ENCODE peak calls at places on chromosomes 5 and 9, in four cellular contexts. X is MCF 10A, W is IMR-90, C is Caco-2. D is an unnamed sample.

GRCh38 chr9:98862936-98863335 is 55.5 kb downstream of the GALNT12 start:
- DNase-seq in X (no peak), W (no peak), C (no peak), D (no peak)

GRCh38 chr9:120740135-120740534 is 25.9 kb upstream of the MEGF9 start:
- DNase-seq in X (no peak), W (no peak), C (no peak), D (no peak)

GRCh38 chr9:5869315-5870019 is 21.2 kb upstream of the MLANA start:
- DNase-seq in X (peak), W (no peak), C (no peak), D (no peak)

GRCh38 chr9:135249191-135249590 is 161.7 kb downstream of the OLFM1 start:
- DNase-seq in X (no peak), W (no peak), C (no peak), D (no peak)

GRCh38 chr5:151058301-151058700 is 22.5 kb downstream of the TNIP1 start:
- DNase-seq in X (no peak), W (no peak), C (no peak), D (no peak)

GRCh38 chr5:120464627-120465280 is 654 bp downstream of the PRR16 start:
- DNase-seq in X (peak), W (peak), C (peak), D (no peak)

GRCh38 chr9:24071736-24072135 is 245.7 kb upstream of the ELAVL2 start:
- DNase-seq in X (peak), W (no peak), C (no peak), D (no peak)

GRCh38 chr9:21110708-21111576 is 30.7 kb downstream of the IFNW1 start:
- DNase-seq in X (peak), W (peak), C (peak), D (no peak)

GRCh38 chr9:91185193-91185886 is 176.4 kb downstream of the AUH start:
- DNase-seq in X (no peak), W (no peak), C (no peak), D (no peak)

GRCh38 chr5:168782172-168782571 is 203.0 kb upstream of the PANK3 start:
- DNase-seq in X (no peak), W (no peak), C (no peak), D (no peak)

GRCh38 chr9:110260911-110261310 is 4.6 kb upstream of the TXN start:
- DNase-seq in X (no peak), W (no peak), C (no peak), D (no peak)

GRCh38 chr9:76926324-76926731 is 20.4 kb upstream of the PRUNE2 start:
- DNase-seq in X (peak), W (peak), C (no peak), D (no peak)

GRCh38 chr5:65482727-65483473 is 1.2 kb upstream of the ADAMTS6 start:
- DNase-seq in X (peak), W (peak), C (no peak), D (no peak)

GRCh38 chr5:128498844-128499455 is 39.1 kb downstream of the FBN2 start:
- DNase-seq in X (peak), W (peak), C (no peak), D (no peak)

GRCh38 chr5:128491291-128491690 is 46.8 kb downstream of the FBN2 start:
- DNase-seq in X (peak), W (peak), C (no peak), D (no peak)

GRCh38 chr5:128493657-128494329 is 44.3 kb downstream of the FBN2 start:
- DNase-seq in X (peak), W (peak), C (no peak), D (no peak)

DNA sequence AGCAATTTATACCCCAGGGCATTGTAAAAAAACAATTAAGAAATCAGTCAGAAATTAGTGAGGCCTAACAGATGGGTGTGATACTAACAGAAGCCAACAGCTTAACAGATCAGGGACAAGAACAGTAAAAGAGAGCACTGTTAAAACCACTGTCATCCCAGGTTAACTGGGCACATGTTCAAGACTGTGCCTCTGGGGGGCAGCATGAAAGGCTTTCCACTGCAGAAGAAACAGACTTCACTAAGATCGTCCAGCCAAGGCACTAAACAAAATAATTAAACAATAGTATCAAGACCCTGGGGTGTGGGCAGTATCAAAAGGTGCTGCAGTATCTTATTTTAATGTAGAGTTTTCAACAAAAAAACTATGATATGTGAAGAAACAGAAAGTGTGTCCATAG is 43.5 kb downstream of the FBN2 start:
- DNase-seq in X (peak), W (no peak), C (no peak), D (no peak)
- TF ChIP-seq CTCF in X (no peak), W (no peak), C (peak), D (peak)

GRCh38 chr5:80656425-80656824 is 1.6 kb upstream of the DHFR start:
- DNase-seq in X (no peak), W (peak), C (no peak), D (no peak)
- TF ChIP-seq CTCF in X (no peak), W (no peak), C (no peak), D (no peak)

GRCh38 chr9:128809831-128810230 is 8.5 kb upstream of the ENDOG start:
- DNase-seq in X (no peak), W (no peak), C (no peak), D (no peak)
- TF ChIP-seq CTCF in X (no peak), W (no peak), C (no peak), D (no peak)

GRCh38 chr5:74672215-74672877 is 12.7 kb upstream of the HEXB start:
- DNase-seq in X (no peak), W (no peak), C (no peak), D (no peak)
- TF ChIP-seq CTCF in X (no peak), W (no peak), C (no peak), D (no peak)

GRCh38 chr5:79831381-79831780 is 141.7 kb downstream of the CMYA5 start:
- DNase-seq in X (no peak), W (no peak), C (no peak), D (no peak)

GRCh38 chr5:79827159-79827562 is 137.5 kb downstream of the CMYA5 start:
- DNase-seq in X (no peak), W (no peak), C (no peak), D (no peak)

GRCh38 chr5:79831910-79832309 is 142.3 kb downstream of the CMYA5 start:
- DNase-seq in X (no peak), W (no peak), C (no peak), D (no peak)

GRCh38 chr5:79825802-79826201 is 136.2 kb downstream of the CMYA5 start:
- DNase-seq in X (no peak), W (no peak), C (no peak), D (no peak)

DNA sequence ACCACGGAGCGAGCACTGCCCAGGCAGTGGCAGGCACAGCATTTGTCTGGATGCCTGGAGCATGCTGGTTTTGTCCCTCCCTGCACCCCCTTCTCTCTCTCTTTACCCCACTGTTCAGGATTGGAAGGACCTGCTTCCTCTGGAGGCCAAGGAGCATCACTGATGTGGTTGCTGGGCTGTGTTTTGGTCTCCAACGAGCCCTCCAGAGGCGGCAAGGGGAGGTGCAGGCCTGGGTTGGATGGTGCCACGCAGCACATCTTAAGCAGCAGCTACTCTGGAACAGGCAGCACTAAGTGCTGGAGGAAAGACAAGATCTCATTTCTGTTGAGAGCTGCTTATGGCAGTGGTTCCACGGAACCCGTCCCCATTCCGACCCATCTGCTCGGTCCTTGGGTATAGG is 139.6 kb downstream of the CMYA5 start:
- DNase-seq in X (peak), W (no peak), C (peak), D (no peak)
- TF ChIP-seq CTCF in X (no peak), W (peak), C (peak), D (peak)

DNA sequence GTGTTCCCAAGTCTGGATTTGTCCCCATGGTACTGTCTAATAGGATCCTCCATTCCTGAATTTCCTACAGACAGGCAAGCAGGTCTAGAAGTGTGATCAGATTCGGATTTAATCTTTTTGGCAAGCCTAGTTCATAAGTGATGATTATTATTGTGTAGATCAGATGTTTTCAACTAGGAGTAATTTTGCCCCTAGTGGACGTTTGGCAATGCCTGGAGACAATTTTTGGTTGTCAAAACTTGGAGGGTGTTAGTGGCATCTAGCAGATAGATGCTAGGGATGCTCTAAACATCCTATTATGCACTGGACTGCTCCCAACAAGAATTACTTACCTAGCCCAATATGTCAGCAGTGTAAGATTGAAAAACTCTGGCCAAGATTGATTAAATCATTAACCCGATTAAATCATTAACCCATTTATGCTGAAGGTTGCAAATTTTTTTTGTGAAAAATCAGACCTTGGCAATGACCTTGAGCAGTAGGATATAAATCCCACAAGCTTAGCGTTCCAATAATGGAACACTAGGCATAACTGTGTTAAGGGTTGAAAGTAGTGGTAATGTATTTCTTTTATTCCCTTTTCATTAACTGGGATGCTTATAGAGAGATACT is 28.2 kb downstream of the TCERG1 start:
- DNase-seq in X (no peak), W (no peak), C (no peak), D (no peak)
- TF ChIP-seq CTCF in X (peak), W (peak), C (peak), D (peak)

GRCh38 chr5:132464155-132464939 is 26.2 kb downstream of the IRF1 start:
- DNase-seq in X (peak), W (no peak), C (peak), D (no peak)
- TF ChIP-seq CTCF in X (no peak), W (peak), C (no peak), D (no peak)

GRCh38 chr5:147668385-147668784 is 114.1 kb downstream of the JAKMIP2 start:
- DNase-seq in X (no peak), W (no peak), C (no peak), D (no peak)
- TF ChIP-seq CTCF in X (no peak), W (no peak), C (no peak), D (no peak)

D was measured in progenitor cell of endocrine pancreas.